ENCODE peak calls at places on chromosomes 6 and 20, in four cellular contexts. L is ovary, U is IMR-90, V is suprapubic skin. A is an unnamed sample.

GRCh38 chr6:107275330-107275865 is 160.1 kb upstream of the BEND3 start:
- DNase-seq in L (no peak), U (peak; percentile 12), V (no peak), A (no peak)

GRCh38 chr20:39878809-39879208 is 810.2 kb downstream of the MAFB start:
- DNase-seq in L (no peak), U (no peak), V (no peak), A (no peak)

GRCh38 chr6:42251911-42252637 is 34.4 kb upstream of the MRPS10 start:
- DNase-seq in L (peak; percentile 69), U (no peak), V (no peak), A (no peak)

GRCh38 chr20:25310921-25311728 is 63.2 kb downstream of the PYGB start:
- DNase-seq in L (no peak), U (peak; percentile 95), V (peak; percentile 52), A (peak; percentile 19)

GRCh38 chr6:52000064-52000463 is 87.3 kb downstream of the PKHD1 start:
- DNase-seq in L (no peak), U (no peak), V (no peak), A (no peak)

GRCh38 chr20:63495771-63496403 is 3.0 kb downstream of the EEF1A2 start:
- DNase-seq in L (peak; percentile 62), U (peak; percentile 28), V (peak; percentile 71), A (peak; percentile 65)

GRCh38 chr6:41370488-41371111 is 35.2 kb downstream of the NCR2 start:
- DNase-seq in L (no peak), U (no peak), V (no peak), A (no peak)

GRCh38 chr6:169363590-169363989 is 109.9 kb upstream of the THBS2 start:
- DNase-seq in L (no peak), U (peak; percentile 49), V (peak; percentile 91), A (no peak)

GRCh38 chr6:26180346-26180745 is 93.1 kb downstream of the HFE start:
- DNase-seq in L (no peak), U (no peak), V (no peak), A (no peak)

GRCh38 chr6:3318226-3318625 is 59.5 kb downstream of the PSMG4 start:
- DNase-seq in L (no peak), U (no peak), V (no peak), A (no peak)

GRCh38 chr6:103280417-103280816 is 1579.3 kb downstream of the HACE1 start:
- DNase-seq in L (no peak), U (no peak), V (no peak), A (no peak)

GRCh38 chr6:67630146-67630545 is 1004.9 kb upstream of the ADGRB3 start:
- DNase-seq in L (no peak), U (peak; percentile 74), V (no peak), A (no peak)

GRCh38 chr6:134962421-134962820 is 12.5 kb upstream of the ALDH8A1 start:
- DNase-seq in L (no peak), U (no peak), V (no peak), A (no peak)

GRCh38 chr6:15366003-15366535 is 120.2 kb downstream of the JARID2 start:
- DNase-seq in L (no peak), U (no peak), V (no peak), A (no peak)

GRCh38 chr6:90948540-90948939 is 361.7 kb upstream of the MAP3K7 start:
- DNase-seq in L (no peak), U (no peak), V (no peak), A (no peak)

GRCh38 chr20:31666258-31667042 is 28.7 kb downstream of the COX4I2 start:
- DNase-seq in L (no peak), U (no peak), V (peak; percentile 84), A (no peak)

GRCh38 chr20:31667315-31668285 is 29.9 kb downstream of the COX4I2 start:
- DNase-seq in L (no peak), U (no peak), V (no peak), A (no peak)

GRCh38 chr20:31670371-31671228 is 32.9 kb downstream of the COX4I2 start:
- DNase-seq in L (peak; percentile 34), U (peak; percentile 75), V (peak; percentile 85), A (peak; percentile 44)

GRCh38 chr20:31671324-31671723 is 33.6 kb downstream of the COX4I2 start:
- DNase-seq in L (no peak), U (no peak), V (no peak), A (no peak)

GRCh38 chr20:31669876-31670275 is 32.2 kb downstream of the COX4I2 start:
- DNase-seq in L (no peak), U (peak; percentile 20), V (no peak), A (no peak)
- TF ChIP-seq POLR2A in L (no peak), U (no peak), V (no peak), A (no peak)

GRCh38 chr6:142326539-142326938 is 24.7 kb downstream of the ADGRG6 start:
- DNase-seq in L (no peak), U (peak; percentile 30), V (no peak), A (no peak)

GRCh38 chr6:142322504-142323198 is 20.8 kb downstream of the ADGRG6 start:
- DNase-seq in L (no peak), U (no peak), V (no peak), A (no peak)

GRCh38 chr6:142323377-142323776 is 21.6 kb downstream of the ADGRG6 start:
- DNase-seq in L (no peak), U (no peak), V (no peak), A (no peak)

GRCh38 chr6:142324111-142324510 is 22.3 kb downstream of the ADGRG6 start:
- DNase-seq in L (no peak), U (no peak), V (no peak), A (no peak)

GRCh38 chr6:142325111-142325510 is 23.3 kb downstream of the ADGRG6 start:
- DNase-seq in L (no peak), U (no peak), V (no peak), A (no peak)
- H3K4me3 ChIP-seq in L (no peak overlapping the region), U (no peak overlapping the region), V (no peak overlapping the region), A (no peak overlapping the region)

GRCh38 chr6:6751197-6751596 is 162.7 kb downstream of the LY86 start:
- DNase-seq in L (no peak), U (no peak), V (no peak), A (no peak)

GRCh38 chr6:6748001-6748400 is 159.5 kb downstream of the LY86 start:
- DNase-seq in L (no peak), U (no peak), V (no peak), A (no peak)

GRCh38 chr6:6752129-6752528 is 163.6 kb downstream of the LY86 start:
- DNase-seq in L (peak; percentile 42), U (peak; percentile 41), V (no peak), A (no peak)

GRCh38 chr6:6751615-6752014 is 163.1 kb downstream of the LY86 start:
- DNase-seq in L (no peak), U (no peak), V (no peak), A (no peak)

DNA sequence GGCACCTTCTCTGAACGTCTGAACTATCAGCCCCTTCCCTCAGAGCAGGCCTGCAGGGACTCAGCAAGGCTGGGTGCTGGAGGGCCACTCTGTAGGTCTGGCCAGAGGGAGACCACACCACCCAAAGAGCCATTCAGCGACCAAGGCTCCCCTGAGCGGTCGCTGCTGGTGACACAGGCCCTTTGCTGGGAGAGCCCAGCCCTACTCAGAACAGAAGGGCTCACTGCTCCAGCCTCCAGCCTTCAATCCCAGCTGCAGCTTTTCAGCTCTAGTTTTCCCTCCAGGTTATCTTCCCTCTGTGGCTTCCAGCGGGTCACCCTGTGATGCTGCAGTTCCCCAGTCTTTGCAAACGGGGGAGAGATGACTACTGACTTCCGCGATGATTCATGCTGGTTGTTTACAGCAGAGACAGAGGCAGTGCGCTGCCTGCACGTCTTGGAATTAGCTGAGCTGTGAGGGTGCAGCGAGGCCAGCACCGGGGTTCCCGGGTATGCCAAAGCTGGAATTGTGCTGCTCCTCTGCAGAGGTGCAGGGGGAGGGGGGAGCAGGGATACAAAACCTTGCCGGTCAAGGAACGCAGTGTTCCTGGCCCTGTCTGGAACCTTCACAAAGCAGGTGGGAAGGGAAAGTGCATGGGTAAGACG is 161.4 kb downstream of the LY86 start:
- DNase-seq in L (peak; percentile 88), U (peak; percentile 97), V (no peak), A (peak; percentile 16)
- TF ChIP-seq POLR2A in L (no peak), U (no peak), V (no peak), A (no peak)

DNA sequence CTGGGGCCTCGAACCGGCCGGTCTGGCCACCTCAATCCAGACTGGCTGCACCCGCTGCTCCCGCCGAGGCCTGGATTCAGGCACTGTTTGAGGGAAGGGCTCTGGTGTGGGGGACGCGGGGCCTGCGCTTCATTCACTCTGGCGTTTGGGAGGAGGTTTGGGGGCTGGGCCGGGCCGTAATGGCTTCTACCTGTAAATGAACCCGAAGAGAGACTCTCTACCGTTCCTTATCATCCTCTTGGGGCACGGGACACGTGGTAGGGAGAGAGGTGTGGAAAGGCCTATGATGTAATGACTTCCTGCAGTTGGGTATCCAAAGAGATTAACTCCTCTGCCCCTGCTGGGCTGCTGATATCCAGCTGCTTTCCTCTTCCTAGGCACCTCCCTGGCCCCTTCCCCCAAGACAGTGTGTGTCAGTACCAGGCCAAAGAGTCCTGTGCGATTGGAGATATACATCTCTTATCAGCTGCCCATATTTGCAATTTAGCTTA is 1.8 kb downstream of the FOXO3 start:
- DNase-seq in L (peak; percentile 83), U (peak; percentile 81), V (peak; percentile 79), A (peak; percentile 85)
- H3K4me3 ChIP-seq in L (peak overlapping the region; percentile 81), U (peak overlapping the region; percentile 78), V (peak overlapping the region; percentile 89), A (peak overlapping the region; percentile 97)

GRCh38 chr20:46219190-46219589 is 89.1 kb downstream of the CDH22 start:
- DNase-seq in L (no peak), U (no peak), V (no peak), A (no peak)

GRCh38 chr20:46222521-46223007 is 85.7 kb downstream of the CDH22 start:
- DNase-seq in L (peak; percentile 55), U (no peak), V (no peak), A (no peak)

GRCh38 chr20:46221271-46221670 is 87.0 kb downstream of the CDH22 start:
- DNase-seq in L (no peak), U (no peak), V (no peak), A (no peak)

GRCh38 chr20:46219920-46220319 is 88.4 kb downstream of the CDH22 start:
- DNase-seq in L (no peak), U (no peak), V (no peak), A (no peak)

DNA sequence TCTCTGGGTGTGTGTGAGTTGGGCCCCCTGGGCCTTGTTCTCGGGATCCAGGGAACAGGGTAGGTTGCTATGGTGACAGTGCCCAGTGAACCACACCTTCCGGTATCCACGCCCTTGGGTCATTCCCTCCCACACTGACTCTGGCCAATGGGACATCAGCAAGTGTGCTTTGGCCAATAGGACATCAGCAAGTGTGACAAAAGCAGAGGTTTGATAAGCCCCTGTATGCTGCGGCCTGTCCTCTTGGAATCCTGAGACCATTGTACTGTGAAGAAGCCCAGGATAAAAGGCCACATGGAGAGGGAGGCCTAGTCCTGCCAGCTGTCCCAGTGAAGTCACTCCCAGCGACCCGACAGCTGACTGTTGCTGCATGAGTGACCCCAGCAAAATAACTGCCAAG is 87.5 kb downstream of the CDH22 start:
- DNase-seq in L (no peak), U (no peak), V (no peak), A (no peak)
- TF ChIP-seq POLR2A in L (no peak), U (no peak), V (no peak), A (no peak)

DNA sequence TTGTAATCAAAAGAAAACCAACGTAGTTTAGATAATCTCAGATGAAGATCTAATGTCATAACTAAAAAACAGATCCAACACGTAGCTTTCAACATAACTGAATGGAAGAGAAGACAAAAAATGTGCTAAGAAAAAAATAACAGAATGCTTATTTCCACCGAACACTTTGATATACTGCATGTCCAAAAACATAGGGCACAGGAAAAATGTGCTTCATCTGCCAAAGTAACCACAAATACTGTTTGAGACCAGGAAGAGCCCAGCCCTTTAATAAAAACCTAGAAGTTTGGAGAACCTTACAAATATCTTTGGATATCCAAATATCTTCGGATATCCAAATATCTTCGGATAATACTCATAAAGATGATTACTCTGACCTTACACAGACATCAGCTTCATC is 19.8 kb downstream of the LAMA4 start:
- DNase-seq in L (no peak), U (no peak), V (no peak), A (no peak)
- H3K4me3 ChIP-seq in L (no peak overlapping the region), U (no peak overlapping the region), V (no peak overlapping the region), A (no peak overlapping the region)

A was measured in tibial nerve.